ENCODE peak calls at places on chromosomes 12 and 14, in six cellular contexts. P, N, L, B, Q and D are unnamed samples.

GRCh38 chr14:62179367-62180018 is 417.3 kb downstream of the SNAPC1 start:
- DNase-seq in Q (no peak), P (peak), N (peak), L (peak), B (peak), D (no peak)

GRCh38 chr12:75995691-75996090 is 35.9 kb downstream of the PHLDA1 start:
- DNase-seq in N (no peak), L (no peak), Q (no peak), B (no peak), P (no peak), D (no peak)

GRCh38 chr14:90523544-90523943 is 126.7 kb downstream of the CALM1 start:
- DNase-seq in Q (no peak), P (no peak), L (no peak), B (no peak), N (no peak), D (no peak)

GRCh38 chr12:124725099-124725498 is 138.6 kb downstream of the SCARB1 start:
- DNase-seq in P (no peak), N (no peak), L (no peak), Q (no peak), B (no peak), D (no peak)

GRCh38 chr12:4809449-4810218 is 89.4 kb downstream of the GALNT8 start:
- DNase-seq in N (no peak), Q (no peak), B (no peak), L (no peak), P (peak), D (no peak)

GRCh38 chr12:31896514-31897039 is 62.6 kb upstream of the RESF1 start:
- DNase-seq in P (no peak), Q (peak), B (no peak), L (peak), N (peak), D (no peak)

GRCh38 chr12:121530600-121531355 is 50.0 kb downstream of the KDM2B start:
- DNase-seq in P (peak), N (peak), B (no peak), Q (peak), L (peak), D (no peak)

GRCh38 chr14:70832536-70833305 is 23.4 kb upstream of the MAP3K9 start:
- DNase-seq in N (no peak), Q (no peak), L (no peak), B (no peak), P (no peak), D (no peak)

GRCh38 chr14:23548351-23549318 is 2.9 kb downstream of the ZFHX2 start:
- DNase-seq in L (no peak), N (no peak), Q (no peak), B (no peak), P (peak), D (no peak)

GRCh38 chr12:53591301-53592206 is 34.6 kb downstream of the ATF7 start:
- DNase-seq in N (no peak), Q (no peak), B (peak), P (no peak), L (no peak), D (no peak)

GRCh38 chr14:59013672-59014298 is 174.7 kb upstream of the DAAM1 start:
- DNase-seq in P (no peak), N (no peak), Q (no peak), L (peak), B (no peak), D (no peak)

GRCh38 chr12:123043536-123044001 is 63.1 kb downstream of the ARL6IP4 start:
- DNase-seq in P (peak), Q (peak), N (peak), L (peak), B (peak), D (no peak)

GRCh38 chr12:107544947-107545346 is 140.7 kb upstream of the PWP1 start:
- DNase-seq in Q (no peak), P (no peak), N (no peak), L (no peak), B (no peak), D (no peak)

GRCh38 chr14:76780875-76781647 is 19.8 kb downstream of the VASH1 start:
- DNase-seq in B (peak), L (no peak), N (no peak), P (no peak), Q (no peak), D (no peak)

GRCh38 chr12:29882771-29883315 is 99.1 kb upstream of the TMTC1 start:
- DNase-seq in Q (no peak), L (no peak), P (no peak), B (no peak), N (no peak), D (no peak)

GRCh38 chr12:109770861-109771670 is 57.4 kb downstream of the FAM222A start:
- DNase-seq in N (no peak), Q (peak), L (no peak), B (no peak), P (no peak), D (peak)

GRCh38 chr14:34684578-34684977 is 29.8 kb downstream of the CFL2 start:
- DNase-seq in L (peak), B (no peak), N (no peak), P (no peak), Q (no peak), D (no peak)

GRCh38 chr14:35222324-35222723 is 69.9 kb upstream of the PSMA6 start:
- DNase-seq in L (no peak), B (no peak), Q (no peak), P (no peak), N (no peak), D (no peak)

GRCh38 chr14:64536488-64537245 is 3.9 kb upstream of the HSPA2 start:
- DNase-seq in L (peak), N (no peak), P (no peak), B (no peak), Q (no peak), D (no peak)

GRCh38 chr12:131991816-131992430 is 42.2 kb downstream of the EP400 start:
- DNase-seq in B (no peak), L (no peak), P (no peak), Q (no peak), N (no peak), D (no peak)

GRCh38 chr14:36657409-36658090 is 4.1 kb upstream of the PAX9 start:
- DNase-seq in B (no peak), Q (no peak), N (no peak), P (peak), L (no peak), D (peak)

DNA sequence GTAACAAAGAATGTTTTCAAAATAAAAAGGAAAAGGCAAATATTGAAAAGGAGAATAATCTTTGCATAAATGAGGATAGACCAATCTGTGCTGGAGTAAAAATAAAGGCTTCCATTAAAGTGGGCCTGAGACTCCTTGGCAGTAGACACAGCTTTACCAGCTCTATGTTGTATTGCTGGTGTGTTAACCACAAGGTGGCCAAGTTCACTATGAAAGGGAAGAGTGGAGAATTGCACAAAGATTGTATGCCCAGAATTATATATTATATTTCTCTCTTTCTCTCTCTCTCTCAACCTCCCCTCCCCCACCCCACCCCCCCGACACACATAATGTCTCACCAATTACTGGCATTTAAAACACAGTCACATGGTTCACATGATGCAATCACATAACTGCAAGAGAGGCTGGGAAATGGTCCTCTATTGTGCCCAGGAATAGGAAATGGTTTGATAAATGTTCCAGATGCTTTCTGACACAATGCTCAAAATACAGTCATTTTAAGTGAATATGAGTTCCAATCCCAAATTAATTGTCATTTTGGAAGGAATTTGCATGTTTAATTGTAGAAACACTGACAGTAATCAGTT is 222.6 kb upstream of the SYT1 start:
- DNase-seq in L (peak), P (no peak), N (no peak), Q (no peak), B (no peak), D (no peak)
- TF ChIP-seq CTCF in L (no peak), P (no peak), N (no peak), Q (no peak), B (no peak), D (peak)

GRCh38 chr12:77152623-77153193 is 87.3 kb upstream of the E2F7 start:
- DNase-seq in Q (no peak), L (peak), B (no peak), P (no peak), N (peak), D (no peak)
- TF ChIP-seq CTCF in Q (no peak), L (peak), B (peak), P (peak), N (peak), D (peak)

GRCh38 chr12:6612652-6613014 is 5.5 kb upstream of the CHD4 start:
- DNase-seq in Q (no peak), B (no peak), P (no peak), N (no peak), L (no peak), D (no peak)

GRCh38 chr12:6613015-6613775 is 6.0 kb upstream of the CHD4 start:
- DNase-seq in Q (no peak), L (peak), B (peak), N (peak), P (peak), D (peak)

GRCh38 chr12:6614513-6615177 is 7.5 kb upstream of the CHD4 start:
- DNase-seq in N (no peak), L (no peak), B (no peak), P (no peak), Q (no peak), D (no peak)

GRCh38 chr12:6612247-6612646 is 5.1 kb upstream of the CHD4 start:
- DNase-seq in P (no peak), L (no peak), B (no peak), Q (no peak), N (no peak), D (no peak)

DNA sequence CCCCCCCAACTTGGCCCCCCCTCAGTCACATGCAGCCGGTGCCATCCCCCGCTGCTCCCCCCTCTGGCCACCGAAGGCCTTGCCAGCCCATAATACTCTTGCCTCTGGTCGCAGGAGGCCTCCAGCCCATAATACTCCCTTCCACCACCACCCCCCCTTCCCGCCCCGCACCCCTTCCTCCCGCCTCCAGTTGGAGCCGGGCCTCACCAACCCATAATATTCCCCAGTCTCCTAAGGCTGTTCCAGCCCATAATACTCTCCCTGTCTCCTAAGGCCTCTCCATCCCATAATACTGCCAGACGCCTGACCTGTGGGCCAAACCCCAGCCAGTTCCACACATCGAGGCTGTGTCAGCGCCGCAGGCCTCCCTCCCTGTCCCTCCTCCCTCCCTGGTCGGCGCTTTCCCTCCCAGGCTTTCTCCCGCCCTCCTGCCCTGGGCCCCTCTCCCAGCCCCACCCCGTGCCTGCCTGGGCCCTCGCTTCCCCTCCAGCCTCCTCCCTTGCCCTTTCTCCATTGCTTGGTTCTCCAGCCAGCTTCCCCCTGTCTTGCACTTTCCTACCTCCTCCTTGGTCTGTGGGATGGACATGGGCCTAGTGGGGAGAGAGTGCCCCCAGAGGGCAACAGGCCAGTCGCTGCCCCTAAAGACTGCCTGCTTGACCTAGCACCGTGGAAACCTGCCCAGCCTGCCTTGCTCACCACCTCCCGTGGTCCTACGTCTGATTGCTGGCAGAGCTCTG is 6.8 kb upstream of the CHD4 start:
- DNase-seq in Q (peak), N (peak), P (peak), B (peak), L (peak), D (peak)
- TF ChIP-seq CTCF in Q (no peak), N (no peak), P (no peak), B (no peak), L (no peak), D (peak)

GRCh38 chr12:99658950-99659349 is 11.4 kb downstream of the GARIN6 start:
- DNase-seq in Q (no peak), N (no peak), L (peak), B (no peak), P (no peak), D (no peak)
- TF ChIP-seq CTCF in Q (no peak), N (no peak), L (peak), B (peak), P (no peak), D (peak)

DNA sequence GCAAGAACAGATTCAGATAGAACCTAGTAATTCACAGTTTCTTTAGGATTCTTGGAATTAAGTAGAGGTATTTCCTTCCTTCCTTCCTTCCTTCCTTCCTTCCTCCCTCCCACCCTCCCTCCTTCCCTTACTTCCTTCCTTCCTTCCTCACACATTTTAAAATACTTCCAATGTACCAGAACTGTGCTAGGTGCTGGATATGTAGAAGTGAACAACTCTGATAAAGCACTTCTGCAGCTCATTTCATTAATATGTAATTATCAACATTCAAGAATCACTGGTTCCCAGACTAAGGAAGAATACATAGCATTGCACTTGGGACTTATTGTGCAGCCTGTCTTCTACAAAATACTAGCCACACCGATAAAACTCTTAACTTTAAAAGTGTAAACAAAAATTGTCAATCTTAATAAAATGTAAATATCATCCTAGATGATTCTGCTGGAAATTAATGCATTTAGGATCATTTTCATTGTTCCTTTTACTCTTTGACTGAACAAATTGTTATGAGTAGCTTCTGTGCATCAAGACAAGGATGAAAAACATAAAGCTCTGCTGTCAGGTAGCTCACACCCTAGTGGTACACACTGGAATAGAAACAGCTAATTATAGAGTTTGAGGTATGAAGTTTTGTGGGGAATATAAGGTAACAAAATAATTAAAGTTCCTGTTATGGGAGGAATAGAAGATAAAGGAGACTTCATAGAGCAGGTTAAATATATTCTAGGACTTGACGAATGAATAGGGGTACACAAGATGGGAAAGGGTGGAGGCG is 99.9 kb upstream of the MYF6 start:
- DNase-seq in Q (no peak), L (no peak), B (no peak), N (no peak), P (no peak), D (no peak)
- TF ChIP-seq CTCF in Q (no peak), L (peak), B (no peak), N (peak), P (peak), D (peak)

DNA sequence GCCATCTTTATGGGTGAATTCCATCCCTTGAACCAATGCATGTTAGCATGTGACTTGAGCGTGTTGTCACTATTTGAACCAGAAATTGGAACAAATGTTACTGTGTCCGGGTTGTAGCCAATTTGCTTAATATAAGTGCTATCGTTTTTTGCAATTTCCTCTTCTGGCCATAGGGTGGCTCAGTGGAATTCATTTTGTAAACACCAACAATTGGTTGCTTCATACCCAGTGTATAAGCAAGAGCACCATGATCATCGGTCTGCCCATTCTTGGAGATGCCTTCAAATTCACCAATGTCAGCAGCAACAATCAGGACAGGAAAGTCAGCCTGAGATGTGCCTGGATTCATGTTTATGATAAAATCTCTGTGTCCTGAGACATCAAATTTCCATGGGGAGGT is 5.0 kb upstream of the NEDD1 start:
- DNase-seq in L (no peak), N (no peak), Q (no peak), B (no peak), P (no peak), D (no peak)
- TF ChIP-seq CTCF in L (peak), N (no peak), Q (no peak), B (no peak), P (no peak), D (no peak)

GRCh38 chr14:50373959-50374358 is 22.7 kb downstream of the CDKL1 start:
- DNase-seq in L (no peak), Q (no peak), B (no peak), N (no peak), P (no peak), D (no peak)
- TF ChIP-seq CTCF in L (no peak), Q (no peak), B (no peak), N (no peak), P (no peak), D (no peak)